ENCODE peak calls at places on chromosomes 4 and X, in six cellular contexts. M, I, S, L, O and U are unnamed samples.

GRCh38 chr4:76718021-76718420 is 179.9 kb downstream of the SOWAHB start:
- DNase-seq in M (no peak), I (no peak), S (no peak), L (no peak), O (no peak), U (no peak)

GRCh38 chrX:2703991-2704369 is 12.9 kb downstream of the CD99 start:
- DNase-seq in M (no peak), I (no peak), S (no peak), L (no peak), O (no peak), U (no peak)

GRCh38 chrX:107574054-107574683 is 54.1 kb upstream of the PRPS1 start:
- DNase-seq in M (no peak), I (no peak), S (no peak), L (no peak), O (no peak), U (no peak)

GRCh38 chr4:163540448-163540847 is 46.0 kb downstream of the TMA16 start:
- DNase-seq in M (no peak), I (no peak), S (no peak), L (no peak), O (no peak), U (no peak)

GRCh38 chr4:41545238-41545637 is 7.3 kb downstream of the LIMCH1 start:
- DNase-seq in M (no peak), I (no peak), S (no peak), L (no peak), O (no peak), U (no peak)

GRCh38 chr4:64538219-64538618 is 129.0 kb upstream of the TECRL start:
- DNase-seq in M (no peak), I (no peak), S (no peak), L (no peak), O (no peak), U (no peak)

GRCh38 chr4:108709722-108710121 is 53.1 kb downstream of the ETNPPL start:
- DNase-seq in M (no peak), I (no peak), S (no peak), L (no peak), O (no peak), U (no peak)

GRCh38 chr4:173917255-173917960 is 366.1 kb downstream of the FBXO8 start:
- DNase-seq in M (no peak), I (no peak), S (no peak), L (no peak), O (no peak), U (no peak)

GRCh38 chr4:72418458-72418857 is 150.6 kb downstream of the ADAMTS3 start:
- DNase-seq in M (peak; percentile 47), I (peak; percentile 76), S (no peak), L (no peak), O (no peak), U (peak; percentile 44)

GRCh38 chrX:23779025-23779424 is 3.9 kb upstream of the SAT1 start:
- DNase-seq in M (no peak), I (no peak), S (no peak), L (no peak), O (no peak), U (peak; percentile 23)

GRCh38 chr4:148166132-148166531 is 276.1 kb downstream of the NR3C2 start:
- DNase-seq in M (no peak), I (no peak), S (no peak), L (no peak), O (no peak), U (peak; percentile 11)

GRCh38 chr4:3820806-3821579 is 54.8 kb downstream of the ADRA2C start:
- DNase-seq in M (no peak), I (no peak), S (no peak), L (no peak), O (no peak), U (no peak)

GRCh38 chr4:4876945-4877661 is 17.6 kb downstream of the MSX1 start:
- DNase-seq in M (no peak), I (no peak), S (no peak), L (no peak), O (no peak), U (no peak)

GRCh38 chrX:110175146-110175545 is 142.7 kb downstream of the AMMECR1 start:
- DNase-seq in M (no peak), I (no peak), S (no peak), L (no peak), O (no peak), U (no peak)